ENCODE peak calls at places on chromosomes 5 and 9, in seven cellular contexts. F is hepatocyte, U is heart right ventricle, J is IMR-90, T is Karpas-422, C is fibroblast of lung, W is PC-9. Z is an unnamed sample. For H3K4me1, the result is how much of the 10 kb centered on the place peaks cover.

GRCh38 chr5:146240951-146241350 is 37.5 kb downstream of the RBM27 start:
- DNase-seq in F (no peak), U (no peak), J (peak), T (no peak), C (peak), W (no peak), Z (no peak)

GRCh38 chr5:16735092-16735970 is 118.5 kb upstream of the RETREG1 start:
- DNase-seq in F (peak), U (no peak), J (no peak), T (no peak), C (no peak), W (no peak), Z (no peak)

GRCh38 chr9:92342825-92343488 is 17.2 kb downstream of the CENPP start:
- DNase-seq in F (no peak), U (no peak), J (peak), T (peak), C (peak), W (no peak), Z (no peak)

GRCh38 chr9:19162956-19163355 is 35.7 kb upstream of the PLIN2 start:
- DNase-seq in F (peak), U (no peak), J (no peak), T (no peak), C (peak), W (no peak), Z (peak)

GRCh38 chr5:53674114-53674513 is 113.7 kb downstream of the NDUFS4 start:
- DNase-seq in F (no peak), U (no peak), J (no peak), T (no peak), C (no peak), W (no peak), Z (no peak)

GRCh38 chr9:129549684-129550083 is 71.2 kb downstream of the C9orf50 start:
- DNase-seq in F (no peak), U (peak), J (no peak), T (no peak), C (peak), W (no peak), Z (no peak)

GRCh38 chr5:117590944-117591343 is 1016.3 kb upstream of the SEMA6A start:
- DNase-seq in F (peak), U (no peak), J (peak), T (peak), C (peak), W (no peak), Z (no peak)

GRCh38 chr5:33479321-33479720 is 38.6 kb downstream of the TARS1 start:
- DNase-seq in F (no peak), U (no peak), J (peak), T (no peak), C (no peak), W (no peak), Z (no peak)

GRCh38 chr9:36835271-36835996 is 198.6 kb downstream of the PAX5 start:
- DNase-seq in F (no peak), U (no peak), J (no peak), T (peak), C (no peak), W (no peak), Z (no peak)

GRCh38 chr5:110686264-110686663 is 40.2 kb downstream of the TMEM232 start:
- DNase-seq in F (no peak), U (no peak), J (no peak), T (no peak), C (no peak), W (no peak), Z (no peak)

GRCh38 chr9:128706671-128707381 is 4.5 kb downstream of the PKN3 start:
- DNase-seq in F (no peak), U (no peak), J (no peak), T (no peak), C (no peak), W (no peak), Z (no peak)

GRCh38 chr9:88990721-88991065 is 575 bp upstream of the S1PR3 start:
- DNase-seq in F (peak), U (peak), J (no peak), T (no peak), C (no peak), W (no peak), Z (no peak)

GRCh38 chr5:81045389-81045807 is 85.2 kb downstream of the RASGRF2 start:
- DNase-seq in F (no peak), U (no peak), J (no peak), T (no peak), C (no peak), W (no peak), Z (no peak)

GRCh38 chr5:61599370-61600140 is 267.5 kb downstream of the ZSWIM6 start:
- DNase-seq in F (peak), U (no peak), J (peak), T (no peak), C (peak), W (peak), Z (no peak)

GRCh38 chr5:179668404-179668803 is 12.4 kb downstream of the CBY3 start:
- DNase-seq in F (peak), U (no peak), J (peak), T (peak), C (peak), W (no peak), Z (no peak)

DNA sequence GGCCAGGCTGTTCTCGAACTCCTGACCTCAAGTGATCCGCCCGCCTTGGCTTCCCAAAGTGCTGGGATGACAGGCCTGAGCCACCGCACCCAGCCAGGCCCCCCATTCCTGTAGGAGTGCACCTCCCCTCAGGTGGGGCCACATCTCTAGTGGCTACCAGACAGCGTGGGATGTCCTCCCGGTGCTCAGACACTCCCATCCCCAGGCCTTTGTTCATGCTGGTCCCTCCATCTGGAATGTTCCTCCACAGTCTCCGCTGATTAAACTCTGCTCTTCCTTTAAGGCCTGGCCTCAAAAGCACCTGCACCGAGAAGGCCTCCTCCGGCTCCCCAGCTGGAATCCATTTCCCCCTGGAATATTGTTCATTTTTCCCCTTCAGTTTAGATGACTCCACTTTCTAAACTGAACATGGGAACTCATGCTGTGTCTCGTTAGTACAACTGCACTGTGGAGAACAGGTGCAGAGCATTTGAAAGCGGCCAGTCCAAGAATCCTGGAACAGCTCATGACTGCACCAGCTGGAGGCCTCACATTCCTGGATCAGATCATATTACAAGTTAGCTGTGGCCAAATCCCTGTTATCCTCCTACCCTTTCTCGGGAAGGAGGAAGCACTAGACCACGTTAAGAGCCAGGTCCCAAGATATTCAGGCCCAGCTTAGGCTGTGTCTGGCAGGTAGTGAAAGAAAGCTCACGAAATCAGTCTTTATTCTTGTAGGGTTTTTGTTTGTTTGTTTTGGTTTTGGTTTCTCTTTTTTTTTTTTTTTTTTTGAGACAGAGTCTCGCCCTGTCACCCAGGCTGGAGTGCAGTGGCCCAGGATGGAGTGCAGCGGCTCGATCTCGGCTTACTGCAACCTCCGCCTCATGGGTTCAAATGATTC is 10.8 kb upstream of the PRRC2B start:
- DNase-seq in F (peak), U (no peak), J (peak), T (no peak), C (peak), W (peak), Z (peak)
- H3K27ac ChIP-seq in F (peak), U (peak), J (no peak), T (no peak), C (no peak), W (peak), Z (no peak)

GRCh38 chr5:1761453-1761755 is 38.2 kb downstream of the MRPL36 start:
- DNase-seq in F (no peak), U (no peak), J (no peak), T (no peak), C (no peak), W (no peak), Z (no peak)
- H3K4me1 ChIP-seq in F (under half), U (under half), J (under half), T (under half), C (under half), W (under half), Z (under half)

GRCh38 chr5:41415242-41415641 is 95.2 kb downstream of the PLCXD3 start:
- DNase-seq in F (no peak), U (no peak), J (no peak), T (no peak), C (no peak), W (no peak), Z (no peak)
- H3K27ac ChIP-seq in F (no peak), U (peak), J (no peak), T (no peak), C (no peak), W (peak), Z (no peak)

GRCh38 chr5:132101385-132101880 is 27.8 kb downstream of the CSF2 start:
- DNase-seq in F (no peak), U (no peak), J (no peak), T (no peak), C (no peak), W (no peak), Z (no peak)
- H3K4me1 ChIP-seq in F (under half), U (under half), J (under half), T (under half), C (under half), W (half or more), Z (under half)